ENCODE peak calls at places on chromosomes 6 and 20, in five cellular contexts. One of them, this sample, is unnamed.

GRCh38 chr6:87115402-87116135 is 20.7 kb upstream of the CGA start:
- DNase-seq in lower leg skin: no peak
- DNase-seq in endothelial cell: no peak
- DNase-seq in choroid plexus epithelial cell: no peak
- DNase-seq in NB4: peak; percentile 7
- DNase-seq in this sample: no peak

GRCh38 chr20:38117635-38118034 is 47.4 kb downstream of the TGM2 start:
- DNase-seq in lower leg skin: peak; percentile 10
- DNase-seq in endothelial cell: no peak
- DNase-seq in choroid plexus epithelial cell: peak; percentile 84
- DNase-seq in NB4: no peak
- DNase-seq in this sample: no peak

GRCh38 chr6:124683507-124683906 is 278.7 kb upstream of the RNF217 start:
- DNase-seq in lower leg skin: no peak
- DNase-seq in endothelial cell: no peak
- DNase-seq in choroid plexus epithelial cell: no peak
- DNase-seq in NB4: no peak
- DNase-seq in this sample: no peak

GRCh38 chr6:99073223-99073622 is 125.5 kb upstream of the FBXL4 start:
- DNase-seq in lower leg skin: no peak
- DNase-seq in endothelial cell: no peak
- DNase-seq in choroid plexus epithelial cell: no peak
- DNase-seq in NB4: no peak
- DNase-seq in this sample: no peak

GRCh38 chr6:2491137-2491536 is 245.7 kb upstream of the GMDS start:
- DNase-seq in lower leg skin: no peak
- DNase-seq in endothelial cell: no peak
- DNase-seq in choroid plexus epithelial cell: no peak
- DNase-seq in NB4: no peak
- DNase-seq in this sample: no peak

GRCh38 chr6:154572592-154572991 is 62.1 kb upstream of the CNKSR3 start:
- DNase-seq in lower leg skin: peak; percentile 79
- DNase-seq in endothelial cell: no peak
- DNase-seq in choroid plexus epithelial cell: no peak
- DNase-seq in NB4: no peak
- DNase-seq in this sample: no peak

GRCh38 chr6:452301-453067 is 60.9 kb downstream of the IRF4 start:
- DNase-seq in lower leg skin: no peak
- DNase-seq in endothelial cell: no peak
- DNase-seq in choroid plexus epithelial cell: no peak
- DNase-seq in NB4: no peak
- DNase-seq in this sample: no peak

GRCh38 chr6:99736302-99736701 is 129.7 kb downstream of the PRDM13 start:
- DNase-seq in lower leg skin: no peak
- DNase-seq in endothelial cell: no peak
- DNase-seq in choroid plexus epithelial cell: no peak
- DNase-seq in NB4: peak; percentile 15
- DNase-seq in this sample: no peak

GRCh38 chr6:7088076-7088742 is 19.6 kb upstream of the RREB1 start:
- DNase-seq in lower leg skin: no peak
- DNase-seq in endothelial cell: no peak
- DNase-seq in choroid plexus epithelial cell: no peak
- DNase-seq in NB4: no peak
- DNase-seq in this sample: no peak

GRCh38 chr20:21372016-21372415 is 25.3 kb downstream of the NKX2-4 start:
- DNase-seq in lower leg skin: no peak
- DNase-seq in endothelial cell: no peak
- DNase-seq in choroid plexus epithelial cell: no peak
- DNase-seq in NB4: no peak
- DNase-seq in this sample: no peak
- TF ChIP-seq CTCF in lower leg skin: no peak
- TF ChIP-seq CTCF in endothelial cell: no peak
- TF ChIP-seq CTCF in choroid plexus epithelial cell: no peak
- TF ChIP-seq CTCF in NB4: no peak
- TF ChIP-seq CTCF in this sample: no peak

GRCh38 chr6:137864812-137865508 is 2.1 kb upstream of the TNFAIP3 start:
- DNase-seq in lower leg skin: no peak
- DNase-seq in endothelial cell: no peak
- DNase-seq in choroid plexus epithelial cell: no peak
- DNase-seq in NB4: no peak
- DNase-seq in this sample: no peak
- TF ChIP-seq CTCF in lower leg skin: no peak
- TF ChIP-seq CTCF in endothelial cell: no peak
- TF ChIP-seq CTCF in choroid plexus epithelial cell: no peak
- TF ChIP-seq CTCF in NB4: no peak
- TF ChIP-seq CTCF in this sample: no peak

GRCh38 chr6:35059606-35060355 is 81.4 kb downstream of the TCP11 start:
- DNase-seq in lower leg skin: no peak
- DNase-seq in endothelial cell: no peak
- DNase-seq in choroid plexus epithelial cell: no peak
- DNase-seq in NB4: no peak
- DNase-seq in this sample: peak; percentile 33

GRCh38 chr6:35063701-35064507 is 77.2 kb downstream of the TCP11 start:
- DNase-seq in lower leg skin: no peak
- DNase-seq in endothelial cell: no peak
- DNase-seq in choroid plexus epithelial cell: no peak
- DNase-seq in NB4: no peak
- DNase-seq in this sample: no peak

GRCh38 chr6:35062676-35063574 is 78.2 kb downstream of the TCP11 start:
- DNase-seq in lower leg skin: no peak
- DNase-seq in endothelial cell: no peak
- DNase-seq in choroid plexus epithelial cell: no peak
- DNase-seq in NB4: no peak
- DNase-seq in this sample: no peak

GRCh38 chr6:35061102-35061615 is 80.0 kb downstream of the TCP11 start:
- DNase-seq in lower leg skin: no peak
- DNase-seq in endothelial cell: no peak
- DNase-seq in choroid plexus epithelial cell: no peak
- DNase-seq in NB4: no peak
- DNase-seq in this sample: no peak

GRCh38 chr6:35061651-35062410 is 79.3 kb downstream of the TCP11 start:
- DNase-seq in lower leg skin: no peak
- DNase-seq in endothelial cell: no peak
- DNase-seq in choroid plexus epithelial cell: no peak
- DNase-seq in NB4: no peak
- DNase-seq in this sample: no peak
- TF ChIP-seq CTCF in lower leg skin: no peak
- TF ChIP-seq CTCF in endothelial cell: no peak
- TF ChIP-seq CTCF in choroid plexus epithelial cell: no peak
- TF ChIP-seq CTCF in NB4: no peak
- TF ChIP-seq CTCF in this sample: no peak

DNA sequence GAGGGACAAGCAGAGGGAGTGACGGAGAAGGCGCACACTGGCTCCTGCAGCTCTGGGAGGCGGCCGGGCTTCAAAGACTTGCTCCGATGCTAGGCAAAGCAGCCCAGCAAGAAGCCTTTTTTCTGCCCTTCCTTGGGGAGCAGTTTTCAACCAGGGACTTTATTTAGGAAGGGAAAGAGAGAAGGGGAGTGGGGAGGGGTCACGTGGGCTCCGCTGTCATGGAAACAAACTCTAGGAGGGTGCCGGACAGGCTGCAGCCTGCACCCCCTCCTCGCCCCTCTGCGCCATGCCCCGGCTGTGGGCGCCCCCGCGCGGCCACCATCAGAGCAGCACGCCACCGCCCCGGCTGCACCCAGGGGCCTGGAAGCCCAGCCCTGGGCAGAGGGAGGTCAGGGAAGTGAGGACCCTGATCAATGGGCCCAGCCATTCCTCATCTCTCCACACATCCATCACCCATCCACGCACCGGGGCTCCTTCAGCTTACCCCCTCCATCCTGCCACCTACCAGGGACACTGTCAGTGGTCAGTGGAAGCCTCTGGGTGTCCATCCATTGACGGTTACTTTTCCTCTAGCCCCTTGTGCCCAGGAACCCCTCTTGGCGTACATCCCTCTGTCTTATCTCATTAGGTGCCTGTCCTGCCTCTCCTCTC is 66.6 kb upstream of the CCDC167 start:
- DNase-seq in lower leg skin: peak; percentile 87
- DNase-seq in endothelial cell: peak; percentile 78
- DNase-seq in choroid plexus epithelial cell: peak; percentile 35
- DNase-seq in NB4: peak; percentile 49
- DNase-seq in this sample: peak; percentile 88
- TF ChIP-seq CTCF in lower leg skin: no peak
- TF ChIP-seq CTCF in endothelial cell: peak; percentile 73
- TF ChIP-seq CTCF in choroid plexus epithelial cell: peak; percentile 64
- TF ChIP-seq CTCF in NB4: peak; percentile 91
- TF ChIP-seq CTCF in this sample: peak; percentile 84

DNA sequence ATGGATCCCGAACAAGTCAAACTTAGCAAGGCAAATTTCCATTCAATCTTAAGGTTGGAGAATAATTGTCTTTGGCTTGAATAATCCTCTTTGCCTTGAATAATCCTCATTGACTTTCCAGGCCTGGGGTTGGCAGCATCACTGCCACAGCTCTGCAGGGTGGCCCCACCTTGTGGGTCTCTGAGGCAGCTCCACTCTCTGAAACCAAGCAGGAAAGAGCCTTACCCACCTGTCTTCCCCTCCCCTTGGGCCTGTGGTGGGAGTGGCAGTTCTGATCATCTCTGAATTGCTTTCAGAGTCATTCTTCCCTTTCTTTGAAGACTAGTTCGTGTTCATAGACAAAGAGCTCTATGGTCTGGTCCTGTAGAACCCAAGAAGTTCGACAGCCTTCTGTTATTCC is 47.5 kb downstream of the KCNQ5 start:
- DNase-seq in lower leg skin: no peak
- DNase-seq in endothelial cell: no peak
- DNase-seq in choroid plexus epithelial cell: no peak
- DNase-seq in NB4: no peak
- DNase-seq in this sample: no peak
- TF ChIP-seq CTCF in lower leg skin: no peak
- TF ChIP-seq CTCF in endothelial cell: no peak
- TF ChIP-seq CTCF in choroid plexus epithelial cell: no peak
- TF ChIP-seq CTCF in NB4: no peak
- TF ChIP-seq CTCF in this sample: no peak

GRCh38 chr6:63759605-63760004 is 124.0 kb downstream of the PHF3 start:
- DNase-seq in lower leg skin: no peak
- DNase-seq in endothelial cell: no peak
- DNase-seq in choroid plexus epithelial cell: no peak
- DNase-seq in NB4: no peak
- DNase-seq in this sample: no peak
- TF ChIP-seq CTCF in lower leg skin: no peak
- TF ChIP-seq CTCF in endothelial cell: no peak
- TF ChIP-seq CTCF in choroid plexus epithelial cell: no peak
- TF ChIP-seq CTCF in NB4: no peak
- TF ChIP-seq CTCF in this sample: no peak

GRCh38 chr6:79984261-79984660 is 20.2 kb upstream of the TTK start:
- DNase-seq in lower leg skin: no peak
- DNase-seq in endothelial cell: no peak
- DNase-seq in choroid plexus epithelial cell: peak; percentile 16
- DNase-seq in NB4: peak; percentile 10
- DNase-seq in this sample: no peak
- TF ChIP-seq CTCF in lower leg skin: no peak
- TF ChIP-seq CTCF in endothelial cell: no peak
- TF ChIP-seq CTCF in choroid plexus epithelial cell: no peak
- TF ChIP-seq CTCF in NB4: no peak
- TF ChIP-seq CTCF in this sample: no peak